ENCODE peak calls at places on chromosomes 3 and 15, in eight cellular contexts. S, L, I, C, M, P, T and D are unnamed samples.

GRCh38 chr15:95129589-95129988 is 898.2 kb downstream of the MCTP2 start:
- DNase-seq in S (no peak), L (no peak), I (peak; percentile 54), C (no peak), M (peak; percentile 83), P (no peak), T (no peak), D (no peak)

GRCh38 chr3:184176377-184177330 is 2.0 kb downstream of the AP2M1 start:
- DNase-seq in S (no peak), L (peak; percentile 95), I (peak; percentile 69), C (peak; percentile 77), M (peak; percentile 93), P (no peak), T (peak; percentile 75), D (peak; percentile 33)

GRCh38 chr3:124200336-124200901 is 208.5 kb upstream of the ROPN1 start:
- DNase-seq in S (no peak), L (no peak), I (no peak), C (no peak), M (peak; percentile 2), P (no peak), T (no peak), D (no peak)

GRCh38 chr3:153284282-153284938 is 122.4 kb downstream of the RAP2B start:
- DNase-seq in S (peak; percentile 23), L (no peak), I (peak; percentile 59), C (peak; percentile 81), M (peak; percentile 94), P (peak; percentile 7), T (peak; percentile 42), D (peak; percentile 79)

GRCh38 chr3:117622130-117622841 is 912.7 kb downstream of the TUSC7 start:
- DNase-seq in S (no peak), L (no peak), I (no peak), C (no peak), M (peak; percentile 83), P (no peak), T (no peak), D (no peak)

GRCh38 chr3:72613871-72614270 is 234.4 kb downstream of the SHQ1 start:
- DNase-seq in S (no peak), L (no peak), I (no peak), C (no peak), M (no peak), P (no peak), T (no peak), D (no peak)

GRCh38 chr15:66229790-66230460 is 23.6 kb downstream of the MEGF11 start:
- DNase-seq in S (no peak), L (no peak), I (no peak), C (no peak), M (no peak), P (no peak), T (no peak), D (no peak)

GRCh38 chr3:181056276-181056675 is 66.7 kb upstream of the DNAJC19 start:
- DNase-seq in S (no peak), L (no peak), I (no peak), C (no peak), M (no peak), P (no peak), T (no peak), D (no peak)

GRCh38 chr15:91369823-91370222 is 269.8 kb downstream of the SV2B start:
- DNase-seq in S (peak; percentile 10), L (no peak), I (no peak), C (no peak), M (no peak), P (no peak), T (no peak), D (no peak)

GRCh38 chr3:160150525-160150924 is 74.7 kb upstream of the C3orf80 start:
- DNase-seq in S (no peak), L (no peak), I (no peak), C (no peak), M (peak; percentile 20), P (no peak), T (no peak), D (no peak)

GRCh38 chr3:152083058-152083457 is 185.7 kb upstream of the MBNL1 start:
- DNase-seq in S (no peak), L (no peak), I (no peak), C (no peak), M (no peak), P (no peak), T (no peak), D (no peak)

GRCh38 chr3:75176886-75177285 is 487.2 kb upstream of the FRG2C start:
- DNase-seq in S (no peak), L (peak; percentile 11), I (no peak), C (no peak), M (no peak), P (no peak), T (no peak), D (no peak)

GRCh38 chr3:102078864-102079808 is 229.8 kb downstream of the NFKBIZ start:
- DNase-seq in S (no peak), L (peak; percentile 47), I (no peak), C (no peak), M (no peak), P (peak; percentile 44), T (no peak), D (no peak)

GRCh38 chr3:45957606-45958005 is 14.3 kb downstream of the CXCR6 start:
- DNase-seq in S (no peak), L (no peak), I (no peak), C (no peak), M (no peak), P (no peak), T (no peak), D (no peak)

GRCh38 chr3:72114773-72115172 is 329.8 kb upstream of the PROK2 start:
- DNase-seq in S (no peak), L (no peak), I (no peak), C (no peak), M (no peak), P (no peak), T (no peak), D (no peak)

GRCh38 chr3:16377196-16377595 is 112.2 kb downstream of the OXNAD1 start:
- DNase-seq in S (peak; percentile 22), L (no peak), I (no peak), C (no peak), M (no peak), P (peak; percentile 73), T (no peak), D (no peak)

GRCh38 chr3:19945405-19946290 is 1.2 kb upstream of the RAB5A start:
- DNase-seq in S (no peak), L (no peak), I (peak; percentile 16), C (peak; percentile 52), M (peak; percentile 10), P (peak; percentile 1), T (no peak), D (no peak)

GRCh38 chr3:38649500-38650247 is at the start of gene SCN5A:
- DNase-seq in S (peak; percentile 25), L (peak; percentile 73), I (peak; percentile 43), C (no peak), M (peak; percentile 16), P (no peak), T (peak; percentile 45), D (no peak)

GRCh38 chr3:2944628-2945027 is 165.5 kb downstream of the IL5RA start:
- DNase-seq in S (no peak), L (no peak), I (no peak), C (no peak), M (no peak), P (no peak), T (no peak), D (no peak)

GRCh38 chr3:112775011-112775742 is 71.5 kb downstream of the CD200R1L start:
- DNase-seq in S (no peak), L (no peak), I (peak; percentile 43), C (no peak), M (peak; percentile 83), P (no peak), T (no peak), D (no peak)

GRCh38 chr3:27133062-27133461 is 236.1 kb downstream of the NEK10 start:
- DNase-seq in S (no peak), L (no peak), I (no peak), C (no peak), M (no peak), P (no peak), T (no peak), D (no peak)

GRCh38 chr3:194994551-194994981 is 276.4 kb downstream of the XXYLT1 start:
- DNase-seq in S (peak; percentile 3), L (no peak), I (no peak), C (no peak), M (no peak), P (no peak), T (no peak), D (no peak)

GRCh38 chr15:75916978-75917377 is 13.3 kb downstream of the FBXO22 start:
- DNase-seq in S (no peak), L (no peak), I (no peak), C (no peak), M (no peak), P (no peak), T (no peak), D (no peak)

GRCh38 chr15:76376029-76376428 is 39.5 kb downstream of the ISL2 start:
- DNase-seq in S (no peak), L (peak; percentile 41), I (no peak), C (no peak), M (no peak), P (no peak), T (no peak), D (no peak)

GRCh38 chr3:62718515-62719320 is 156.5 kb downstream of the CADPS start:
- DNase-seq in S (no peak), L (no peak), I (no peak), C (peak; percentile 70), M (no peak), P (no peak), T (no peak), D (no peak)

GRCh38 chr3:12954891-12955650 is 113.7 kb upstream of the RPL32 start:
- DNase-seq in S (peak; percentile 22), L (no peak), I (peak; percentile 61), C (peak; percentile 12), M (peak; percentile 36), P (no peak), T (peak; percentile 82), D (peak; percentile 65)
- H3K27ac ChIP-seq in S (no peak overlapping the region), L (no peak overlapping the region), I (peak overlapping the region; percentile 40), C (no peak overlapping the region), M (no peak overlapping the region), P (peak overlapping the region; percentile 39), T (peak overlapping the region; percentile 78), D (peak overlapping the region; percentile 70)

GRCh38 chr3:59772416-59773408 is 722.9 kb upstream of the CFAP20DC start:
- DNase-seq in S (peak; percentile 43), L (no peak), I (no peak), C (no peak), M (no peak), P (peak; percentile 67), T (no peak), D (no peak)
- H3K4me1 ChIP-seq in S (peaks cover 23% of the 10 kb centered on the region), L (peaks cover 6% of the 10 kb centered on the region), I (no peaks in the 10 kb centered on the region), C (peaks cover 32% of the 10 kb centered on the region), M (no peaks in the 10 kb centered on the region), P (peaks cover 19% of the 10 kb centered on the region), T (no peaks in the 10 kb centered on the region), D (no peaks in the 10 kb centered on the region)

DNA sequence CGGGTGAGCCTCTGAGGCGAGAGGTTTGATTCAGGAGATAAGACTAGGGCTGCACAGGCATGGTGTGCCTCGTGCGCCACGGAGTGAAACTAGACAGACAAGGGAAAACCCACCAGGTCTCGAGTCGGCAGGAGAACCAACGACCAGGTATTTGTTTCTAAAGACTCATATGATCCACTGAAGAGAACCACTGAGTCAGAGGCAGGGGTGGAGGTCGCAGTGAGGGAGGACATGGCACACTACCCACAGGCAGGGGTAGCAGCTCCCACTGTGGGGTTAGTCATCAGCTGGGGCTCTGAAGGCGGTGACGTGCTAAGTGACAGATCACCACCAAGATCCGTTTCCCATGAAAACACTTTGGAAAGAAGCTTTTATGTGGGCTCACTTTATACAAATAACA is 45.7 kb downstream of the CHSY1 start:
- DNase-seq in S (peak; percentile 62), L (no peak), I (no peak), C (no peak), M (peak; percentile 91), P (peak; percentile 5), T (no peak), D (no peak)
- H3K27ac ChIP-seq in S (no peak overlapping the region), L (no peak overlapping the region), I (peak overlapping the region; percentile 9), C (no peak overlapping the region), M (peak overlapping the region; percentile 89), P (no peak overlapping the region), T (no peak overlapping the region), D (no peak overlapping the region)

GRCh38 chr3:114067804-114068203 is 11.3 kb downstream of the QTRT2 start:
- DNase-seq in S (no peak), L (no peak), I (no peak), C (no peak), M (no peak), P (no peak), T (no peak), D (no peak)
- H3K4me1 ChIP-seq in S (no peaks in the 10 kb centered on the region), L (no peaks in the 10 kb centered on the region), I (no peaks in the 10 kb centered on the region), C (no peaks in the 10 kb centered on the region), M (no peaks in the 10 kb centered on the region), P (no peaks in the 10 kb centered on the region), T (no peaks in the 10 kb centered on the region), D (no peaks in the 10 kb centered on the region)